ENCODE peak calls at places on chromosome 3, in five cellular contexts. F, I, A, Q and R are unnamed samples.

GRCh38 chr3:174869448-174869847 is 10.3 kb downstream of the NAALADL2 start:
- DNase-seq in I (no peak), A (no peak), F (no peak), Q (no peak), R (no peak)

GRCh38 chr3:107753494-107753893 is 230.7 kb downstream of the BBX start:
- DNase-seq in I (peak; percentile 57), F (peak; percentile 44), Q (no peak), A (peak; percentile 4), R (peak; percentile 18)

GRCh38 chr3:38327335-38328009 is 19.1 kb upstream of the XYLB start:
- DNase-seq in A (no peak), F (no peak), Q (no peak), I (no peak), R (no peak)

GRCh38 chr3:126451511-126451910 is 24.2 kb downstream of the ZXDC start:
- DNase-seq in I (no peak), A (no peak), Q (no peak), F (no peak), R (no peak)

GRCh38 chr3:77931272-77932009 is 891.5 kb downstream of the ROBO2 start:
- DNase-seq in I (no peak), Q (no peak), A (no peak), F (no peak), R (peak; percentile 14)

GRCh38 chr3:16090013-16090412 is 84.5 kb upstream of the GALNT15 start:
- DNase-seq in F (no peak), Q (no peak), I (no peak), A (no peak), R (no peak)

GRCh38 chr3:156395961-156396700 is 158.8 kb downstream of the SSR3 start:
- DNase-seq in Q (no peak), A (no peak), F (no peak), I (no peak), R (no peak)

GRCh38 chr3:54188176-54188791 is 65.9 kb downstream of the CACNA2D3 start:
- DNase-seq in I (peak; percentile 74), F (peak; percentile 66), Q (no peak), A (no peak), R (no peak)

GRCh38 chr3:138774529-138775253 is 60.0 kb downstream of the PIK3CB start:
- DNase-seq in Q (no peak), I (no peak), F (no peak), A (no peak), R (peak; percentile 79)

GRCh38 chr3:141840737-141841544 is 35.5 kb upstream of the ATP1B3 start:
- DNase-seq in A (no peak), Q (no peak), F (no peak), I (no peak), R (no peak)

GRCh38 chr3:134797816-134798451 is 2.9 kb downstream of the EPHB1 start:
- DNase-seq in A (no peak), I (peak; percentile 49), Q (no peak), F (no peak), R (no peak)

GRCh38 chr3:119559441-119559963 is at the start of gene CD80:
- DNase-seq in F (peak; percentile 66), Q (peak; percentile 43), I (peak; percentile 68), A (peak; percentile 40), R (no peak)

GRCh38 chr3:142118911-142119310 is 30.4 kb downstream of the TFDP2 start:
- DNase-seq in I (no peak), F (no peak), A (no peak), Q (no peak), R (no peak)

GRCh38 chr3:187473778-187474406 is 105.7 kb downstream of the RTP4 start:
- DNase-seq in F (no peak), A (no peak), I (no peak), Q (no peak), R (no peak)

GRCh38 chr3:146247906-146248305 is 3.0 kb downstream of the PLSCR4 start:
- DNase-seq in F (no peak), Q (no peak), A (no peak), I (no peak), R (no peak)

GRCh38 chr3:61565569-61565968 is 4.2 kb downstream of the PTPRG start:
- DNase-seq in Q (no peak), I (no peak), F (no peak), A (no peak), R (no peak)

GRCh38 chr3:146560678-146561077 is 16.3 kb upstream of the PLSCR1 start:
- DNase-seq in A (no peak), I (no peak), F (no peak), Q (no peak), R (no peak)

GRCh38 chr3:196149375-196149774 is 61.8 kb downstream of the ZDHHC19 start:
- DNase-seq in A (no peak), I (no peak), F (no peak), Q (no peak), R (no peak)

GRCh38 chr3:135261214-135261775 is 466.2 kb downstream of the EPHB1 start:
- DNase-seq in I (peak; percentile 10), A (no peak), F (no peak), Q (no peak), R (no peak)

GRCh38 chr3:110533089-110533488 is 538.5 kb upstream of the NECTIN3 start:
- DNase-seq in Q (no peak), I (no peak), F (no peak), A (no peak), R (no peak)

GRCh38 chr3:184596233-184596632 is 34.6 kb downstream of the EPHB3 start:
- DNase-seq in Q (no peak), F (no peak), A (no peak), I (no peak), R (no peak)

GRCh38 chr3:50269977-50270413 is 1.0 kb downstream of the SEMA3B start:
- DNase-seq in A (no peak), F (no peak), Q (no peak), I (no peak), R (no peak)

GRCh38 chr3:194632983-194633348 is 253 bp downstream of the TMEM44 start:
- DNase-seq in F (no peak), Q (peak; percentile 33), I (no peak), A (no peak), R (no peak)

GRCh38 chr3:174949523-174949922 is 90.4 kb downstream of the NAALADL2 start:
- DNase-seq in I (no peak), A (no peak), F (no peak), Q (no peak), R (no peak)

GRCh38 chr3:194083253-194084224 is 52.4 kb upstream of the HES1 start:
- DNase-seq in Q (no peak), F (no peak), A (no peak), I (no peak), R (no peak)

GRCh38 chr3:155086041-155086440 is 5.9 kb downstream of the MME start:
- DNase-seq in Q (no peak), I (no peak), F (no peak), A (no peak), R (no peak)

GRCh38 chr3:40309925-40310635 is 573 bp downstream of the EIF1B start:
- DNase-seq in F (peak; percentile 37), Q (peak; percentile 55), A (peak; percentile 23), I (no peak), R (peak; percentile 51)

GRCh38 chr3:16515885-16516420 is 2.5 kb upstream of the RFTN1 start:
- DNase-seq in Q (no peak), I (no peak), A (peak; percentile 17), F (no peak), R (no peak)

GRCh38 chr3:149299938-149300791 is 33.3 kb downstream of the TM4SF18 start:
- DNase-seq in I (no peak), F (peak; percentile 55), A (no peak), Q (no peak), R (peak; percentile 27)

GRCh38 chr3:142586803-142587406 is 8.4 kb upstream of the ATR start:
- DNase-seq in I (no peak), A (peak; percentile 28), Q (no peak), F (peak; percentile 64), R (peak; percentile 29)

GRCh38 chr3:51710631-51711351 is 3.9 kb downstream of the GRM2 start:
- DNase-seq in F (peak; percentile 30), Q (no peak), A (no peak), I (peak; percentile 58), R (no peak)